ENCODE peak calls at places on chromosomes 13 and 19, in four cellular contexts. I is smooth muscle cell of the brain vasculature; Y is stimulated activated naive CD4-positive, alpha-beta T cell; S is AG04450. M is an unnamed sample.

GRCh38 chr19:51691122-51692064 is 1.7 kb upstream of the SPACA6 start:
- DNase-seq in I (no peak), Y (no peak), S (no peak), M (no peak)

GRCh38 chr13:73767191-73767741 is 366.9 kb downstream of the KLF12 start:
- DNase-seq in I (no peak), Y (peak; percentile 1), S (no peak), M (peak; percentile 27)

GRCh38 chr13:90531744-90532143 is 815.7 kb upstream of the MIR17HG start:
- DNase-seq in I (no peak), Y (no peak), S (no peak), M (no peak)

GRCh38 chr19:13033819-13034611 is 38.7 kb downstream of the NFIX start:
- DNase-seq in I (no peak), Y (no peak), S (no peak), M (no peak)

GRCh38 chr19:7959209-7959608 is 15.7 kb upstream of the TIMM44 start:
- DNase-seq in I (no peak), Y (no peak), S (no peak), M (no peak)

GRCh38 chr19:46372901-46373572 is 26.1 kb downstream of the PPP5C start:
- DNase-seq in I (no peak), Y (no peak), S (no peak), M (no peak)

GRCh38 chr13:99266827-99267226 is 8.6 kb upstream of the GPR18 start:
- DNase-seq in I (no peak), Y (no peak), S (no peak), M (no peak)

GRCh38 chr19:52603558-52604207 is 33.6 kb downstream of the ZNF701 start:
- DNase-seq in I (no peak), Y (no peak), S (no peak), M (no peak)

GRCh38 chr13:88887045-88887662 is 1216.0 kb downstream of the SLITRK5 start:
- DNase-seq in I (no peak), Y (no peak), S (no peak), M (no peak)

GRCh38 chr13:112146073-112146360 is 79.1 kb downstream of the SOX1 start:
- DNase-seq in I (no peak), Y (no peak), S (no peak), M (no peak)

GRCh38 chr13:24220086-24220703 is 59.7 kb downstream of the SPATA13 start:
- DNase-seq in I (peak; percentile 68), Y (peak; percentile 23), S (peak; percentile 61), M (peak; percentile 70)

GRCh38 chr13:98549728-98550317 is 27.1 kb downstream of the STK24 start:
- DNase-seq in I (no peak), Y (no peak), S (no peak), M (no peak)

GRCh38 chr13:79128158-79128557 is 277.9 kb downstream of the RBM26 start:
- DNase-seq in I (peak; percentile 9), Y (no peak), S (no peak), M (no peak)

GRCh38 chr13:48210178-48210577 is 22.8 kb upstream of the ITM2B start:
- DNase-seq in I (no peak), Y (no peak), S (peak; percentile 58), M (no peak)

GRCh38 chr19:5805465-5806132 is 732 bp downstream of the NRTN start:
- DNase-seq in I (no peak), Y (peak; percentile 64), S (no peak), M (peak; percentile 63)

GRCh38 chr13:92769064-92769463 is 457.5 kb upstream of the GPC6 start:
- DNase-seq in I (no peak), Y (no peak), S (no peak), M (no peak)

GRCh38 chr13:46850214-46850613 is 46.6 kb downstream of the HTR2A start:
- DNase-seq in I (no peak), Y (no peak), S (no peak), M (no peak)

GRCh38 chr19:29260477-29261317 is 47.7 kb upstream of the UQCRFS1 start:
- DNase-seq in I (no peak), Y (no peak), S (no peak), M (no peak)

GRCh38 chr13:75656590-75656989 is 20.5 kb downstream of the LMO7 start:
- DNase-seq in I (no peak), Y (no peak), S (no peak), M (no peak)

GRCh38 chr13:41465965-41466364 is 8.6 kb downstream of the RGCC start:
- DNase-seq in I (no peak), Y (no peak), S (no peak), M (no peak)

GRCh38 chr13:89695343-89696257 is 1651.9 kb upstream of the MIR17HG start:
- DNase-seq in I (peak; percentile 20), Y (no peak), S (peak; percentile 6), M (no peak)

GRCh38 chr13:102400619-102401125 is 1.2 kb downstream of the FGF14 start:
- DNase-seq in I (no peak), Y (no peak), S (no peak), M (no peak)

M was measured in naive thymus-derived CD4-positive, alpha-beta T cell.